ENCODE peak calls at places on chromosomes 4 and X, in four cellular contexts. One of them, this sample, is unnamed.

GRCh38 chrX:123833387-123833786 is 26.5 kb upstream of the XIAP start:
- DNase-seq in HCT116: peak; percentile 50
- DNase-seq in GM12878: peak; percentile 33
- DNase-seq in K562: peak; percentile 68
- DNase-seq in this sample: peak; percentile 60

GRCh38 chrX:17397074-17397473 is 22.1 kb downstream of the NHS start:
- DNase-seq in GM12878: no peak
- DNase-seq in K562: no peak
- DNase-seq in HCT116: no peak
- DNase-seq in this sample: no peak

GRCh38 chrX:74353984-74354383 is 50.0 kb downstream of the ZCCHC13 start:
- DNase-seq in HCT116: no peak
- DNase-seq in GM12878: no peak
- DNase-seq in K562: no peak
- DNase-seq in this sample: no peak

GRCh38 chr4:7170012-7170411 is 22.3 kb upstream of the SORCS2 start:
- DNase-seq in HCT116: no peak
- DNase-seq in K562: no peak
- DNase-seq in GM12878: no peak
- DNase-seq in this sample: no peak

GRCh38 chr4:10554694-10555093 is 97.5 kb upstream of the ZNF518B start:
- DNase-seq in HCT116: peak; percentile 56
- DNase-seq in K562: peak; percentile 56
- DNase-seq in GM12878: peak; percentile 31
- DNase-seq in this sample: peak; percentile 38

GRCh38 chr4:83993774-83994173 is 457.9 kb downstream of the GPAT3 start:
- DNase-seq in GM12878: no peak
- DNase-seq in HCT116: no peak
- DNase-seq in K562: no peak
- DNase-seq in this sample: no peak

GRCh38 chr4:139556071-139556734 is at the start of gene SETD7:
- DNase-seq in HCT116: peak; percentile 57
- DNase-seq in GM12878: no peak
- DNase-seq in K562: peak; percentile 32
- DNase-seq in this sample: no peak

GRCh38 chr4:26806331-26806730 is 54.3 kb upstream of the STIM2 start:
- DNase-seq in GM12878: no peak
- DNase-seq in K562: no peak
- DNase-seq in HCT116: no peak
- DNase-seq in this sample: no peak

GRCh38 chrX:72060196-72060974 is 71.3 kb downstream of the RTL5 start:
- DNase-seq in HCT116: no peak
- DNase-seq in K562: no peak
- DNase-seq in GM12878: no peak
- DNase-seq in this sample: no peak

GRCh38 chr4:74366367-74366891 is 1.5 kb downstream of the EREG start:
- DNase-seq in K562: no peak
- DNase-seq in GM12878: no peak
- DNase-seq in HCT116: no peak
- DNase-seq in this sample: no peak

GRCh38 chr4:168803727-168804126 is 206.3 kb downstream of the CBR4 start:
- DNase-seq in HCT116: no peak
- DNase-seq in GM12878: no peak
- DNase-seq in K562: no peak
- DNase-seq in this sample: no peak

GRCh38 chr4:48269861-48270515 is 350 bp upstream of the TEC start:
- DNase-seq in HCT116: peak; percentile 88
- DNase-seq in GM12878: peak; percentile 74
- DNase-seq in K562: peak; percentile 98
- DNase-seq in this sample: peak; percentile 75

GRCh38 chr4:140116442-140117104 is 37.4 kb downstream of the MAML3 start:
- DNase-seq in GM12878: no peak
- DNase-seq in K562: no peak
- DNase-seq in HCT116: no peak
- DNase-seq in this sample: no peak

GRCh38 chrX:84469226-84469625 is 33.0 kb downstream of the HDX start:
- DNase-seq in GM12878: no peak
- DNase-seq in K562: no peak
- DNase-seq in HCT116: no peak
- DNase-seq in this sample: no peak

GRCh38 chrX:1750267-1750666 is 135.4 kb downstream of the ASMT start:
- DNase-seq in GM12878: no peak
- DNase-seq in HCT116: peak; percentile 64
- DNase-seq in K562: no peak
- DNase-seq in this sample: no peak

GRCh38 chrX:134374294-134374693 is 85.7 kb upstream of the HPRT1 start:
- DNase-seq in GM12878: no peak
- DNase-seq in K562: no peak
- DNase-seq in HCT116: no peak
- DNase-seq in this sample: no peak
- TF ChIP-seq ZNF274 in GM12878: no peak
- TF ChIP-seq ZNF274 in K562: no peak
- TF ChIP-seq ZNF274 in HCT116: no peak
- TF ChIP-seq ZNF274 in this sample: no peak

GRCh38 chr4:122151982-122152698 is at the start of gene BLTP1:
- DNase-seq in HCT116: peak; percentile 57
- DNase-seq in GM12878: peak; percentile 66
- DNase-seq in K562: peak; percentile 94
- DNase-seq in this sample: peak; percentile 75
- TF ChIP-seq REST in HCT116: no peak
- TF ChIP-seq REST in GM12878: no peak
- TF ChIP-seq REST in K562: no peak
- TF ChIP-seq REST in this sample: no peak

DNA sequence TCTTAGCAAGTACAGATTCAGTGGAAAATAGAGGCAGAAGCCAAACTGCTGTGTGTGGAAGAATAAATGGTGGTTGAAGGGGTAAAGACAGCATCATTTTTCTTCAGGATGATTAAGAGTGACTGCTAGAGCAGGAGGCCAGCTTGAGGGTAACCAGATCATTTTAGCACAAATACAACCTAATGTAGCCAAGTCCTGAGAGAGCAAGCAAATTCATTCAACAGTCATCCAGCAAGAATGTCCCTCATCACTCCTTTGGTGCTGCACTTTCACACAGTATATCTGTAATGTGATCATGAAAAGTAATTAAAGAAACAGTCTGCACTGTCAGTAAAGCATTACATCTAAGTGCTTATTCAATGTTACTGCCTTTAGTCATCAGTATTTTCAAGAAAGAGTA is 44.8 kb downstream of the NPFFR2 start:
- DNase-seq in GM12878: no peak
- DNase-seq in K562: no peak
- DNase-seq in HCT116: no peak
- DNase-seq in this sample: no peak
- TF ChIP-seq ZNF274 in GM12878: no peak
- TF ChIP-seq ZNF274 in K562: no peak
- TF ChIP-seq ZNF274 in HCT116: no peak
- TF ChIP-seq ZNF274 in this sample: no peak

GRCh38 chrX:48896611-48897011 is 957 bp downstream of the TIMM17B start:
- DNase-seq in K562: no peak
- DNase-seq in GM12878: no peak
- DNase-seq in HCT116: no peak
- DNase-seq in this sample: no peak

GRCh38 chrX:48894891-48895290 is 2.7 kb downstream of the TIMM17B start:
- DNase-seq in GM12878: no peak
- DNase-seq in K562: no peak
- DNase-seq in HCT116: no peak
- DNase-seq in this sample: no peak

GRCh38 chrX:48897157-48897620 is 379 bp downstream of the TIMM17B start:
- DNase-seq in HCT116: peak; percentile 70
- DNase-seq in GM12878: no peak
- DNase-seq in K562: peak; percentile 64
- DNase-seq in this sample: peak; percentile 66

GRCh38 chrX:48899078-48899410 is 1.3 kb downstream of the PQBP1 start:
- DNase-seq in GM12878: no peak
- DNase-seq in HCT116: no peak
- DNase-seq in K562: no peak
- DNase-seq in this sample: no peak

GRCh38 chrX:48897621-48898306 is at the start of the genes PQBP1 and TIMM17B:
- DNase-seq in K562: peak; percentile 81
- DNase-seq in HCT116: peak; percentile 93
- DNase-seq in GM12878: peak; percentile 92
- DNase-seq in this sample: peak; percentile 93
- TF ChIP-seq REST in K562: no peak
- TF ChIP-seq REST in HCT116: no peak
- TF ChIP-seq REST in GM12878: no peak
- TF ChIP-seq REST in this sample: no peak

This sample was measured in HepG2.